ENCODE peak calls at places on chromosome 17, in nine cellular contexts. One of them, this sample, is unnamed.

GRCh38 chr17:8029121-8029520 is 9.7 kb upstream of the ALOX15B start:
- DNase-seq in left cardiac atrium: no peak
- DNase-seq in heart right ventricle: no peak
- DNase-seq in AG10803: peak
- DNase-seq in uterus: no peak
- DNase-seq in GM04503: no peak
- DNase-seq in Daoy: peak
- DNase-seq in Karpas-422: no peak
- DNase-seq in NB4: no peak
- DNase-seq in this sample: peak

GRCh38 chr17:37849617-37849972 is 74.6 kb upstream of the TBC1D3K start:
- DNase-seq in left cardiac atrium: no peak
- DNase-seq in heart right ventricle: no peak
- DNase-seq in AG10803: no peak
- DNase-seq in uterus: no peak
- DNase-seq in GM04503: no peak
- DNase-seq in Daoy: no peak
- DNase-seq in Karpas-422: no peak
- DNase-seq in NB4: no peak
- DNase-seq in this sample: peak

GRCh38 chr17:71084219-71084618 is 914.9 kb downstream of the KCNJ2 start:
- DNase-seq in left cardiac atrium: peak
- DNase-seq in heart right ventricle: no peak
- DNase-seq in AG10803: peak
- DNase-seq in uterus: no peak
- DNase-seq in GM04503: no peak
- DNase-seq in Daoy: peak
- DNase-seq in Karpas-422: peak
- DNase-seq in NB4: peak
- DNase-seq in this sample: peak

GRCh38 chr17:77707546-77707945 is 251.0 kb upstream of the TNRC6C start:
- DNase-seq in left cardiac atrium: no peak
- DNase-seq in heart right ventricle: no peak
- DNase-seq in AG10803: no peak
- DNase-seq in uterus: no peak
- DNase-seq in GM04503: no peak
- DNase-seq in Daoy: no peak
- DNase-seq in Karpas-422: no peak
- DNase-seq in NB4: no peak
- DNase-seq in this sample: peak

GRCh38 chr17:16926591-16927451 is 45.1 kb downstream of the TNFRSF13B start:
- DNase-seq in left cardiac atrium: no peak
- DNase-seq in heart right ventricle: no peak
- DNase-seq in AG10803: no peak
- DNase-seq in uterus: no peak
- DNase-seq in GM04503: no peak
- DNase-seq in Daoy: peak
- DNase-seq in Karpas-422: no peak
- DNase-seq in NB4: no peak
- DNase-seq in this sample: peak

GRCh38 chr17:69711504-69711903 is 297.0 kb downstream of the MAP2K6 start:
- DNase-seq in left cardiac atrium: no peak
- DNase-seq in heart right ventricle: no peak
- DNase-seq in AG10803: peak
- DNase-seq in uterus: no peak
- DNase-seq in GM04503: no peak
- DNase-seq in Daoy: no peak
- DNase-seq in Karpas-422: no peak
- DNase-seq in NB4: no peak
- DNase-seq in this sample: no peak

GRCh38 chr17:78422872-78423588 is 44.6 kb downstream of the PGS1 start:
- DNase-seq in left cardiac atrium: no peak
- DNase-seq in heart right ventricle: no peak
- DNase-seq in AG10803: no peak
- DNase-seq in uterus: no peak
- DNase-seq in GM04503: no peak
- DNase-seq in Daoy: no peak
- DNase-seq in Karpas-422: no peak
- DNase-seq in NB4: no peak
- DNase-seq in this sample: peak

GRCh38 chr17:76458580-76459490 is 5.9 kb upstream of the UBE2O start:
- DNase-seq in left cardiac atrium: peak
- DNase-seq in heart right ventricle: peak
- DNase-seq in AG10803: peak
- DNase-seq in uterus: no peak
- DNase-seq in GM04503: no peak
- DNase-seq in Daoy: peak
- DNase-seq in Karpas-422: peak
- DNase-seq in NB4: peak
- DNase-seq in this sample: peak

GRCh38 chr17:15303851-15304250 is 37.5 kb downstream of the TEKT3 start:
- DNase-seq in left cardiac atrium: no peak
- DNase-seq in heart right ventricle: no peak
- DNase-seq in AG10803: no peak
- DNase-seq in uterus: no peak
- DNase-seq in GM04503: no peak
- DNase-seq in Daoy: no peak
- DNase-seq in Karpas-422: no peak
- DNase-seq in NB4: peak
- DNase-seq in this sample: peak

GRCh38 chr17:81002409-81003361 is 11.0 kb downstream of the CHMP6 start:
- DNase-seq in left cardiac atrium: peak
- DNase-seq in heart right ventricle: peak
- DNase-seq in AG10803: peak
- DNase-seq in uterus: peak
- DNase-seq in GM04503: no peak
- DNase-seq in Daoy: peak
- DNase-seq in Karpas-422: no peak
- DNase-seq in NB4: peak
- DNase-seq in this sample: peak

GRCh38 chr17:33779399-33779697 is 475.7 kb upstream of the CCL2 start:
- DNase-seq in left cardiac atrium: no peak
- DNase-seq in heart right ventricle: no peak
- DNase-seq in AG10803: no peak
- DNase-seq in uterus: no peak
- DNase-seq in GM04503: no peak
- DNase-seq in Daoy: no peak
- DNase-seq in Karpas-422: no peak
- DNase-seq in NB4: no peak
- DNase-seq in this sample: no peak

GRCh38 chr17:79160980-79161621 is 86.5 kb downstream of the ENGASE start:
- DNase-seq in left cardiac atrium: no peak
- DNase-seq in heart right ventricle: no peak
- DNase-seq in AG10803: no peak
- DNase-seq in uterus: no peak
- DNase-seq in GM04503: no peak
- DNase-seq in Daoy: peak
- DNase-seq in Karpas-422: no peak
- DNase-seq in NB4: peak
- DNase-seq in this sample: peak

GRCh38 chr17:78159575-78160158 is 8.7 kb upstream of the SYNGR2 start:
- DNase-seq in left cardiac atrium: no peak
- DNase-seq in heart right ventricle: no peak
- DNase-seq in AG10803: peak
- DNase-seq in uterus: no peak
- DNase-seq in GM04503: no peak
- DNase-seq in Daoy: no peak
- DNase-seq in Karpas-422: no peak
- DNase-seq in NB4: peak
- DNase-seq in this sample: no peak

GRCh38 chr17:39271546-39271945 is 45.8 kb upstream of the STAC2 start:
- DNase-seq in left cardiac atrium: no peak
- DNase-seq in heart right ventricle: no peak
- DNase-seq in AG10803: peak
- DNase-seq in uterus: no peak
- DNase-seq in GM04503: peak
- DNase-seq in Daoy: no peak
- DNase-seq in Karpas-422: no peak
- DNase-seq in NB4: peak
- DNase-seq in this sample: no peak

GRCh38 chr17:34255841-34256240 is 756 bp downstream of the CCL2 start:
- DNase-seq in left cardiac atrium: no peak
- DNase-seq in heart right ventricle: no peak
- DNase-seq in AG10803: no peak
- DNase-seq in uterus: no peak
- DNase-seq in GM04503: no peak
- DNase-seq in Daoy: no peak
- DNase-seq in Karpas-422: no peak
- DNase-seq in NB4: no peak
- DNase-seq in this sample: no peak

GRCh38 chr17:80827646-80828643 is 163.7 kb upstream of the CHMP6 start:
- DNase-seq in left cardiac atrium: no peak
- DNase-seq in heart right ventricle: no peak
- DNase-seq in AG10803: no peak
- DNase-seq in uterus: no peak
- DNase-seq in GM04503: no peak
- DNase-seq in Daoy: peak
- DNase-seq in Karpas-422: no peak
- DNase-seq in NB4: peak
- DNase-seq in this sample: peak

This sample was measured in islet precursor cell.